ENCODE peak calls at places on chromosome 1, in four cellular contexts. C is PC-3, N is dorsolateral prefrontal cortex, D is fibroblast of mammary gland. I is an unnamed sample.

GRCh38 chr1:160376525-160377131 is 9.8 kb downstream of the NHLH1 start:
- DNase-seq in C (peak; percentile 78), N (no peak), D (peak; percentile 75), I (peak; percentile 68)

GRCh38 chr1:2526824-2527552 is 592 bp upstream of the PANK4 start:
- DNase-seq in C (peak; percentile 80), N (peak; percentile 76), D (peak; percentile 68), I (peak; percentile 31)

GRCh38 chr1:1758692-1759455 is 19.4 kb downstream of the NADK start:
- DNase-seq in C (peak; percentile 99), N (no peak), D (peak; percentile 34), I (no peak)

GRCh38 chr1:215290018-215290417 is 207.5 kb downstream of the KCNK2 start:
- DNase-seq in C (no peak), N (no peak), D (peak; percentile 17), I (no peak)

GRCh38 chr1:93288558-93288957 is 57.1 kb upstream of the DR1 start:
- DNase-seq in C (no peak), N (no peak), D (peak; percentile 23), I (no peak)

GRCh38 chr1:201095581-201096531 is 16.4 kb downstream of the CACNA1S start:
- DNase-seq in C (no peak), N (no peak), D (no peak), I (peak; percentile 10)

GRCh38 chr1:208304193-208304712 is 60.1 kb upstream of the PLXNA2 start:
- DNase-seq in C (no peak), N (no peak), D (no peak), I (peak; percentile 43)

GRCh38 chr1:119816407-119816806 is 5.1 kb upstream of the REG4 start:
- DNase-seq in C (peak; percentile 26), N (no peak), D (peak; percentile 32), I (peak; percentile 43)

GRCh38 chr1:173393655-173393993 is 83.5 kb upstream of the PRDX6 start:
- DNase-seq in C (no peak), N (no peak), D (peak; percentile 89), I (peak; percentile 64)

GRCh38 chr1:112927462-112927971 is 28.5 kb downstream of the SLC16A1 start:
- DNase-seq in C (no peak), N (no peak), D (no peak), I (no peak)

GRCh38 chr1:100463809-100464424 is 74.0 kb upstream of the GPR88 start:
- DNase-seq in C (peak; percentile 70), N (peak; percentile 76), D (peak; percentile 67), I (peak; percentile 67)

GRCh38 chr1:97832490-97832889 is 88.3 kb downstream of the DPYD start:
- DNase-seq in C (no peak), N (no peak), D (peak; percentile 82), I (peak; percentile 53)

GRCh38 chr1:204161609-204162497 is 4.3 kb downstream of the REN start:
- DNase-seq in C (peak; percentile 42), N (no peak), D (no peak), I (no peak)

GRCh38 chr1:47545912-47546483 is 108.2 kb downstream of the FOXD2 start:
- DNase-seq in C (no peak), N (no peak), D (no peak), I (no peak)

GRCh38 chr1:6991271-6991670 is 206.0 kb downstream of the CAMTA1 start:
- DNase-seq in C (peak; percentile 73), N (no peak), D (peak; percentile 85), I (peak; percentile 73)

GRCh38 chr1:182990413-182991144 is 32.6 kb upstream of the LAMC1 start:
- DNase-seq in C (peak; percentile 50), N (no peak), D (peak; percentile 88), I (peak; percentile 26)

GRCh38 chr1:63917571-63918394 is 144.0 kb downstream of the ROR1 start:
- DNase-seq in C (peak; percentile 29), N (no peak), D (peak; percentile 28), I (no peak)

GRCh38 chr1:232510367-232511110 is 119.4 kb downstream of the SIPA1L2 start:
- DNase-seq in C (peak; percentile 71), N (no peak), D (peak; percentile 11), I (no peak)

GRCh38 chr1:33311706-33312412 is 9.0 kb downstream of the A3GALT2 start:
- DNase-seq in C (no peak), N (no peak), D (no peak), I (no peak)

GRCh38 chr1:9249534-9250335 is 15.2 kb downstream of the H6PD start:
- DNase-seq in C (peak; percentile 43), N (no peak), D (peak; percentile 75), I (no peak)

GRCh38 chr1:107724648-107725047 is 240.3 kb downstream of the VAV3 start:
- DNase-seq in C (peak; percentile 22), N (no peak), D (no peak), I (peak; percentile 14)

GRCh38 chr1:78015148-78015547 is 10.4 kb downstream of the DNAJB4 start:
- DNase-seq in C (no peak), N (no peak), D (no peak), I (no peak)

DNA sequence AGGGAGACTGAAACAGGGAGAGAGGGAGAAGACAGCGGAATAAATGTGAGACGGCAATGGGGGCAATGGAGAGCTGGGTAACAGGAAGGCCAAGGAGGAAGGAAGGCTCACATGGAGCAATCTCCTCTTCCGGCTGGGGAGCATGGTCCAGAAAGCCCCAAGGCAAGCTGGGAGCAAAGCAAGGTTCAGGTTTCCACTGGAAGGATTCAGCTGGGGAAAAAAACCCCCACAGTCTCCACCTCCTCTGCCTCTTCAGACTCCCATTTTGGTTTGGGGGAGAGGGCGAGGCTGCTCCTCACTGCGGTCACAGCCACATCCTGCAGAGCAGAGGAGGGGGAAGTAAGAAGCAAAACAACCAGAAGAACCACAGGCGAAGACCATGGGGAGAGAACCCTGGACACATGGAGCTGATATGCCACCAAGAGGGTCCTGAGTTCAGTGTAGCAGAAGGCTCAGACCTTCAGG is 650 bp downstream of the TNFAIP8L2 start:
- DNase-seq in C (no peak), N (no peak), D (no peak), I (no peak)
- H3K4me3 ChIP-seq in C (no peak overlapping the region), N (peak overlapping the region; percentile 31), D (no peak overlapping the region), I (no peak overlapping the region)

GRCh38 chr1:156508955-156509234 is 8.3 kb upstream of the MEF2D start:
- DNase-seq in C (no peak), N (no peak), D (no peak), I (no peak)
- H3K4me3 ChIP-seq in C (no peak overlapping the region), N (no peak overlapping the region), D (no peak overlapping the region), I (no peak overlapping the region)

GRCh38 chr1:19644761-19645543 is 841 bp downstream of the NBL1 start:
- DNase-seq in C (peak; percentile 38), N (no peak), D (no peak), I (no peak)

GRCh38 chr1:19644422-19644760 is 280 bp downstream of the NBL1 start:
- DNase-seq in C (no peak), N (no peak), D (no peak), I (no peak)

GRCh38 chr1:19640363-19641316 is 3.5 kb upstream of the NBL1 start:
- DNase-seq in C (peak; percentile 56), N (no peak), D (no peak), I (peak; percentile 88)

GRCh38 chr1:19643602-19644419 is at the start of gene NBL1:
- DNase-seq in C (peak; percentile 62), N (no peak), D (peak; percentile 48), I (peak; percentile 74)

GRCh38 chr1:19643113-19643512 is 998 bp upstream of the NBL1 start:
- DNase-seq in C (peak; percentile 82), N (no peak), D (peak; percentile 47), I (peak; percentile 26)
- H3K4me3 ChIP-seq in C (peak overlapping the region; percentile 51), N (peak overlapping the region; percentile 60), D (no peak overlapping the region), I (peak overlapping the region; percentile 40)

GRCh38 chr1:27351541-27352107 is 9.8 kb downstream of the SYTL1 start:
- DNase-seq in C (no peak), N (no peak), D (no peak), I (no peak)

GRCh38 chr1:27349784-27350672 is 8.2 kb downstream of the SYTL1 start:
- DNase-seq in C (peak; percentile 79), N (peak; percentile 43), D (peak; percentile 66), I (peak; percentile 59)

GRCh38 chr1:27353166-27353565 is 11.3 kb downstream of the SYTL1 start:
- DNase-seq in C (no peak), N (no peak), D (no peak), I (no peak)

GRCh38 chr1:27348861-27349783 is 7.3 kb downstream of the SYTL1 start:
- DNase-seq in C (peak; percentile 90), N (no peak), D (no peak), I (peak; percentile 41)

GRCh38 chr1:27350673-27351540 is 9.1 kb downstream of the SYTL1 start:
- DNase-seq in C (no peak), N (no peak), D (no peak), I (peak; percentile 11)
- H3K4me3 ChIP-seq in C (no peak overlapping the region), N (no peak overlapping the region), D (no peak overlapping the region), I (no peak overlapping the region)

DNA sequence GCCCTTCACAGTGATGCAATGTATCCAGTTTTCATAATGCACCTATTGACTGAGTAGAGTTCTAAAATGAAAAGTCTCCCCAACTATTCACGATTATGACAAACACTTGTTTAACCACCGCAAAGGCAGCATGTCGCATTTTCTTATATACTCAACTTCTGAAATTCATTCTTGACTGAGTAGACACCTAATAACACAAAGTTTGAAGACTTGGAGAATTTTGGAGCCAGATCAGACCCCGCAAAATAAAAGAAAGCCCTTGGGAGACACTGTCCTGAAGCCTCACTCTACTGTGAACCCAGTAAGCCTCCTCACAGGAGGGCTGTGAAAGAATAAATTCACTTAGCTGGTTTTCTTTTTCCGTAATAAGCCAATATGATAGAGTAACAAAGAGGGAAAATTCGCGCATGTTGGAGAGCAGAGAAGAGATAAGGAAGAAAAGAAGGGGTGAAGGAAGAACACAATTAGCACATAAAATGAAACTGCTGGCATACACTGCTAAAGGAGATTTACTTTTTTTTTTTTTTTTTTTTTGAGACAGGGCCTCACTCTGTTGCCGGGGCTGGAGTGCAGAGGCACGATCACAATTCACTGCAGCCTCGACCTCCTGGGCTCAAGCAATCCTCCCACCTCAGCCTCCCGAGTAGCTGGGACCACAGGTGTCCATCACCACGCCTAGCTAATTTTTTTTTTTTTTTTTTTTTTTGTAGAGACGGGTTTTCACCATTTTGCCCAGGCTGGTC is 492 bp upstream of the COLGALT2 start:
- DNase-seq in C (no peak), N (no peak), D (no peak), I (no peak)
- H3K4me3 ChIP-seq in C (peak overlapping the region; percentile 67), N (peak overlapping the region; percentile 83), D (peak overlapping the region; percentile 33), I (no peak overlapping the region)

DNA sequence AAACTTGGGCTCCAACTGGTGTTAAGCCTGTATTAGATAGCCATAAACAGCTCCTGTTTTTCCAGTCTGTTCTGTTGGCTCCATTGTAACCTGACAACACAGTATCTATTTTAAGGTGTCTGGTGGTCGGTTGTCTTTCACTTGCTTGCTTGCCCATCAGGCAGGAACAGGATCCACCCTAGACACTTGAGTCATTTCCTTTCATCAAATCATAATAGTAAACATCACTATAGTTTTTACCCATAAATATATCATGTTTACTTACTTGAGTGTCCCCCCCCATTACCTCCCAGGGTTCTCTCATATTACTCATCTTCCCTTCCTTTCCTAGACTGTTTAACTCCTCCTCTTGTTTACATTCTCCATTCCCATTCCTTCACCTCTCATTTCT is 2.9 kb downstream of the DDI2 start:
- DNase-seq in C (peak; percentile 84), N (no peak), D (peak; percentile 66), I (peak; percentile 33)
- H3K4me3 ChIP-seq in C (peak overlapping the region; percentile 86), N (peak overlapping the region; percentile 3), D (no peak overlapping the region), I (no peak overlapping the region)

DNA sequence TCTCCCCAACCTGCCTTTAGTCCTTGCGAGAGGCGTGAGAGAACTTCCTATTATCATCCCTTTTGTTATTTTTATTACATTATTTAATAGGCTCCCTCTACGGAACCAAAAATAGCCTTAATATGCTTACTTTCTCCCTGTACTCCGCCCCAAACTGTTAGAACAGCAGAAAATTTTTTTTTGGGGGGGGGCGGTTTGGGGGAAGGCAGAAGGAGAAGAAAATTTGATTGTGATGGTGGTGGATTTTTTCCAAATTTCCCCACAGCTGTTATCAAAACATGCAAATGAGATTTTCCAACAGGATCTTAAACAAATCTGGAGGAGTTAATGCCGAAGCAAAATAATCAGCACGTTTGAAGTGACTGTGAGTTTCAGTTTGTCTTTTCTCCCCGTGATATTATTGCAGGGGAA is 1.4 kb upstream of the PRRX1 start:
- DNase-seq in C (no peak), N (no peak), D (peak; percentile 58), I (peak; percentile 53)
- H3K4me3 ChIP-seq in C (peak overlapping the region; percentile 57), N (peak overlapping the region; percentile 68), D (peak overlapping the region; percentile 97), I (peak overlapping the region; percentile 89)